ENCODE peak calls at places on chromosome 9, in six cellular contexts. One of them, this sample, is unnamed.

GRCh38 chr9:112028242-112029221 is 131.9 kb downstream of the UGCG start:
- DNase-seq in psoas muscle: no peak
- DNase-seq in AG10803: no peak
- DNase-seq in mucosa of descending colon: no peak
- DNase-seq in GM12878: peak
- DNase-seq in body of pancreas: no peak
- DNase-seq in this sample: no peak

GRCh38 chr9:114799925-114800324 is 5.9 kb downstream of the TNFSF15 start:
- DNase-seq in GM12878: no peak
- DNase-seq in psoas muscle: no peak
- DNase-seq in body of pancreas: no peak
- DNase-seq in mucosa of descending colon: no peak
- DNase-seq in AG10803: no peak
- DNase-seq in this sample: no peak

GRCh38 chr9:113513541-113513940 is 50.0 kb downstream of the RGS3 start:
- DNase-seq in AG10803: no peak
- DNase-seq in GM12878: no peak
- DNase-seq in mucosa of descending colon: no peak
- DNase-seq in psoas muscle: no peak
- DNase-seq in body of pancreas: no peak
- DNase-seq in this sample: no peak

GRCh38 chr9:97665742-97666141 is 31.4 kb downstream of the XPA start:
- DNase-seq in mucosa of descending colon: no peak
- DNase-seq in GM12878: no peak
- DNase-seq in body of pancreas: no peak
- DNase-seq in psoas muscle: no peak
- DNase-seq in AG10803: no peak
- DNase-seq in this sample: no peak

GRCh38 chr9:125611366-125611765 is 95.6 kb downstream of the MAPKAP1 start:
- DNase-seq in AG10803: no peak
- DNase-seq in mucosa of descending colon: no peak
- DNase-seq in body of pancreas: no peak
- DNase-seq in psoas muscle: no peak
- DNase-seq in GM12878: no peak
- DNase-seq in this sample: no peak

GRCh38 chr9:124771867-124772621 is 933 bp upstream of the NR6A1 start:
- DNase-seq in body of pancreas: peak
- DNase-seq in GM12878: no peak
- DNase-seq in psoas muscle: peak
- DNase-seq in AG10803: peak
- DNase-seq in mucosa of descending colon: peak
- DNase-seq in this sample: peak

GRCh38 chr9:137110147-137110910 is 4.2 kb downstream of the DPP7 start:
- DNase-seq in AG10803: no peak
- DNase-seq in psoas muscle: peak
- DNase-seq in body of pancreas: no peak
- DNase-seq in mucosa of descending colon: no peak
- DNase-seq in GM12878: no peak
- DNase-seq in this sample: no peak

GRCh38 chr9:115847245-115847644 is 306.3 kb upstream of the PAPPA start:
- DNase-seq in GM12878: no peak
- DNase-seq in mucosa of descending colon: no peak
- DNase-seq in body of pancreas: no peak
- DNase-seq in AG10803: peak
- DNase-seq in psoas muscle: no peak
- DNase-seq in this sample: no peak

GRCh38 chr9:112485574-112485973 is 1.1 kb upstream of the KIAA1958 start:
- DNase-seq in GM12878: no peak
- DNase-seq in mucosa of descending colon: no peak
- DNase-seq in body of pancreas: no peak
- DNase-seq in psoas muscle: no peak
- DNase-seq in AG10803: no peak
- DNase-seq in this sample: no peak

GRCh38 chr9:137167113-137167751 is 2.6 kb downstream of the LRRC26 start:
- DNase-seq in body of pancreas: no peak
- DNase-seq in GM12878: no peak
- DNase-seq in psoas muscle: no peak
- DNase-seq in mucosa of descending colon: no peak
- DNase-seq in AG10803: no peak
- DNase-seq in this sample: no peak

GRCh38 chr9:132008184-132008781 is 71.4 kb downstream of the MED27 start:
- DNase-seq in body of pancreas: no peak
- DNase-seq in AG10803: no peak
- DNase-seq in mucosa of descending colon: no peak
- DNase-seq in psoas muscle: no peak
- DNase-seq in GM12878: no peak
- DNase-seq in this sample: no peak

GRCh38 chr9:76552751-76553150 is 93.8 kb downstream of the GCNT1 start:
- DNase-seq in mucosa of descending colon: no peak
- DNase-seq in psoas muscle: no peak
- DNase-seq in GM12878: no peak
- DNase-seq in body of pancreas: no peak
- DNase-seq in AG10803: no peak
- DNase-seq in this sample: no peak

GRCh38 chr9:127415158-127415557 is 9.0 kb upstream of the ZNF79 start:
- DNase-seq in mucosa of descending colon: no peak
- DNase-seq in AG10803: no peak
- DNase-seq in psoas muscle: no peak
- DNase-seq in GM12878: no peak
- DNase-seq in body of pancreas: no peak
- DNase-seq in this sample: no peak

GRCh38 chr9:127417130-127418036 is 6.8 kb upstream of the ZNF79 start:
- DNase-seq in GM12878: no peak
- DNase-seq in psoas muscle: no peak
- DNase-seq in mucosa of descending colon: no peak
- DNase-seq in AG10803: peak
- DNase-seq in body of pancreas: no peak
- DNase-seq in this sample: no peak

GRCh38 chr9:127415657-127416056 is 8.5 kb upstream of the ZNF79 start:
- DNase-seq in AG10803: no peak
- DNase-seq in GM12878: no peak
- DNase-seq in body of pancreas: no peak
- DNase-seq in mucosa of descending colon: no peak
- DNase-seq in psoas muscle: no peak
- DNase-seq in this sample: no peak

GRCh38 chr9:127419306-127419705 is 4.9 kb upstream of the ZNF79 start:
- DNase-seq in GM12878: no peak
- DNase-seq in body of pancreas: no peak
- DNase-seq in AG10803: no peak
- DNase-seq in psoas muscle: no peak
- DNase-seq in mucosa of descending colon: no peak
- DNase-seq in this sample: no peak

DNA sequence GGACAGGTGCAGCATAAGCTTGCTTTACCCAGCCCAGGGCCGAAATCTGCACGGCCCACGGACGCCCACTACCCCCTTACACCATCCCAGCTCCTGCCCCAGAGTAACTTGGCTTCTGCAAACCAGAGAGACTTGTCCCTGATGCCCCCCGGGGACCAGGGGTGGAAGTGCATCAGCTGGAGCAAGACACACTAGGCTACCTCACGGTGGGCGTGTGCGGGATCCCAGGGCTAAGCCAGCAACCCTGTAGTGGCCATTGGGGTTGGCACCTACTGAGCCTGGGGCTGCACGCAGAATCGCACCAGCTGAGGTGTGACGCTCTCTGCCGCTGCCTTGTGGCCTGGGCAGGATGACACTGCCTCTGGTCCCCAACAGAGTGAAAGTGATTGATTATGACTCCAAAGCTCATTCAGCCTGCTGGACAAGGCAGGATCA is 6.1 kb upstream of the ZNF79 start:
- DNase-seq in psoas muscle: peak
- DNase-seq in mucosa of descending colon: no peak
- DNase-seq in AG10803: no peak
- DNase-seq in body of pancreas: no peak
- DNase-seq in GM12878: no peak
- DNase-seq in this sample: peak
- TF ChIP-seq CTCF in psoas muscle: peak
- TF ChIP-seq CTCF in mucosa of descending colon: no peak
- TF ChIP-seq CTCF in AG10803: no peak
- TF ChIP-seq CTCF in body of pancreas: no peak
- TF ChIP-seq CTCF in GM12878: peak
- TF ChIP-seq CTCF in this sample: no peak

DNA sequence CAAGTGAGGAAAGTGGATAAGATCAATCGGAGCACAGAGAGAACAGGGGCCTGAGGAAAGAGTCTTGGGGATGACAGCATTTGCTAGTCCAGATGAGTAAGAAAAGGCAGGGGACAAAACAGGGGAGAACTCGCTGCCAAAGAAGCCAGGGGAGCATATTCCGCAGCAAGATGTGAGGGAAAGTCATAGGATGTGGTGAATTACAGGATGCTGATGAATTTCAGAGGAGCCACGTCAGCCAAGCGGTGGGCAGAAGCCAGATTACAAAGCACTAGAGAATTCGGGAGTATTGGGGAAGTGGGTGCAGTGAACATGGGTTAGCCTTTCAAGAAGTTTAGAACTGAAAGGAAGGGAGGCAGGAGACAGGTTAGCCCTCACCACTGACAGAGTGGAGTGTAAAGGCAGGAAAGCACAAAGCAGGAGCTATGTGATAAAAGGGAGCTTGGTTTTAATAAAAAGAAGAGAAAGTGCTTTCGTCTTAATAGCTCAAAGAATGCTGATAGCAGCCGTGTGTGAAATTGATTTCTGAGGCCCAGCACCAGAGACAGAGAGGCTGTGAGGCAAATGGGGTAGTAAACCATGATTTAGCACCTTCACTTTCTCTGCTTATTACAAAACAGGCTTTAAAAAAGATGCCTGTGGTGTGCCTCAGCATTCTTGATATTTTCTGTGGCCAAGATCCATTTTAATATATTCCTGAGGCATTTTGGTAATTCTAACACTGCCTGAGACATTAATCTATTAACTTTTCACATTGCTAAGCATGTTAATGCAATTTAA is 16.8 kb downstream of the ADAMTSL1 start:
- DNase-seq in psoas muscle: no peak
- DNase-seq in body of pancreas: peak
- DNase-seq in GM12878: no peak
- DNase-seq in mucosa of descending colon: no peak
- DNase-seq in AG10803: peak
- DNase-seq in this sample: no peak
- H3K4me3 ChIP-seq in psoas muscle: no peak
- H3K4me3 ChIP-seq in body of pancreas: no peak
- H3K4me3 ChIP-seq in GM12878: no peak
- H3K4me3 ChIP-seq in mucosa of descending colon: no peak
- H3K4me3 ChIP-seq in AG10803: peak
- H3K4me3 ChIP-seq in this sample: no peak

GRCh38 chr9:123305879-123306278 is 37.5 kb upstream of the STRBP start:
- DNase-seq in psoas muscle: no peak
- DNase-seq in body of pancreas: no peak
- DNase-seq in GM12878: no peak
- DNase-seq in AG10803: no peak
- DNase-seq in mucosa of descending colon: no peak
- DNase-seq in this sample: no peak
- TF ChIP-seq CTCF in psoas muscle: no peak
- TF ChIP-seq CTCF in body of pancreas: no peak
- TF ChIP-seq CTCF in GM12878: no peak
- TF ChIP-seq CTCF in AG10803: no peak
- TF ChIP-seq CTCF in mucosa of descending colon: no peak
- TF ChIP-seq CTCF in this sample: no peak

GRCh38 chr9:38009990-38010389 is 59.0 kb downstream of the SHB start:
- DNase-seq in AG10803: no peak
- DNase-seq in body of pancreas: no peak
- DNase-seq in mucosa of descending colon: no peak
- DNase-seq in GM12878: no peak
- DNase-seq in psoas muscle: no peak
- DNase-seq in this sample: no peak

GRCh38 chr9:38011991-38012390 is 57.0 kb downstream of the SHB start:
- DNase-seq in mucosa of descending colon: no peak
- DNase-seq in GM12878: no peak
- DNase-seq in body of pancreas: no peak
- DNase-seq in psoas muscle: no peak
- DNase-seq in AG10803: no peak
- DNase-seq in this sample: no peak

GRCh38 chr9:38009035-38009501 is 60.0 kb downstream of the SHB start:
- DNase-seq in GM12878: no peak
- DNase-seq in AG10803: no peak
- DNase-seq in body of pancreas: no peak
- DNase-seq in psoas muscle: no peak
- DNase-seq in mucosa of descending colon: no peak
- DNase-seq in this sample: no peak

GRCh38 chr9:38012767-38013450 is 56.1 kb downstream of the SHB start:
- DNase-seq in psoas muscle: no peak
- DNase-seq in AG10803: no peak
- DNase-seq in mucosa of descending colon: no peak
- DNase-seq in GM12878: no peak
- DNase-seq in body of pancreas: no peak
- DNase-seq in this sample: no peak

DNA sequence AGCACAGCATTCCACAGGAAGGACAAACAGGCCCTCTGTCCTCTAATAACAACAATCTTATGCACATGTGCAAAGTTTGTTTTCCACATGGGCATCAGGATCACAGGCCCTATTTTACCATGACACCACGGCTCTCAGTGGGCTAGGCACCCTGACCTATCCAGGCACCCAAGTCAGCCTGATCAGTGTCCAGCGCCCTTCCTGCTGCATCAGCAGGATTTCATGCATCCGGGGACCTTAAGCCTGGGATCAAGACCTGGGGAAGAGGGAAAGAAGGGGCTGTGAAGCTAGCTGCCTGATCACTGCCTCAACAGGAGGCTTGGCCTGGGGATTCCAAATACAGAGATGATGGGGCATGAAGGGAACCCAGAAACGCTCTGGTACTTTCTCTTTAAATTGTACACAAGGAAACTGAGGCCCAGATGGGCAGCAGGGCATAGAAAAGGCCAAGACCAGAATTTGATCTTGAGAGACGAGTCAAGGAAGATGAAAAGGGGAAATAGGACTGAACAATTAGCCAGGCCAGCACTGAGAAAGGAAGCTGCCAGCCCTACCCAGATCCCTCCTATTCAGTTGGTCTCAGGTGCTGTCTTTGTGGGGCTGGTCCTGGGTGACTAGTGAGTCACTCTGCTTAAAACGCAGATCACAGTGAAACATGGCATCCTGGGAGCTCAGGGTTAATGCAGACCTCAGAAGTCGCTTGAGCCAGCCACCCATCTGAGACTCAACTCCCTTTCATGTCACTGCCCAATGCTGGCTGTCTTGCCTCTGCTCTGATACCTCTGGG is 57.9 kb downstream of the SHB start:
- DNase-seq in psoas muscle: no peak
- DNase-seq in GM12878: no peak
- DNase-seq in AG10803: no peak
- DNase-seq in mucosa of descending colon: no peak
- DNase-seq in body of pancreas: no peak
- DNase-seq in this sample: no peak
- H3K4me3 ChIP-seq in psoas muscle: no peak
- H3K4me3 ChIP-seq in GM12878: no peak
- H3K4me3 ChIP-seq in AG10803: no peak
- H3K4me3 ChIP-seq in mucosa of descending colon: no peak
- H3K4me3 ChIP-seq in body of pancreas: no peak
- H3K4me3 ChIP-seq in this sample: no peak

DNA sequence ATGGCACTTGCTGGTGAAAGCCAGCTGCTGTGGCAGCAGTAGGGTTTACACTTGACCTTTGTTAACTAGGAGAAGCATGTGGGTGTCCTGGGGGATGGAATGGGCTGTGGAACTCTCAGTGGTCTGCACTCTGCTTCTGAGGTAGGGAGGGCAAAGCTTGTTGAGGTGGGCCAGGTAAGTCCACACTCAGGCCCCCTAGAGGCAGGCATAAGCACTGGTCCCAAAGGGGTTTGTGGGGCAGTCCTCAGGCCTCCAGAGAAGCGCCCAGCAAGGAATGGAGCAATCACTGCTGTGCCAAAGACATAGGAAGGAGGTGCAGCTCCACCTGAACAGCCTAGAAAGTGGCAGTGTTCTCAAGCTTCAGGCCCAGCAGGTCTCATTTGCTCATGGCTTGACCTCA is 34.7 kb downstream of the INSL4 start:
- DNase-seq in AG10803: no peak
- DNase-seq in psoas muscle: no peak
- DNase-seq in mucosa of descending colon: no peak
- DNase-seq in body of pancreas: no peak
- DNase-seq in GM12878: no peak
- DNase-seq in this sample: no peak
- TF ChIP-seq CTCF in AG10803: no peak
- TF ChIP-seq CTCF in psoas muscle: no peak
- TF ChIP-seq CTCF in mucosa of descending colon: no peak
- TF ChIP-seq CTCF in body of pancreas: no peak
- TF ChIP-seq CTCF in GM12878: no peak
- TF ChIP-seq CTCF in this sample: no peak

This sample was measured in testis.